ENCODE peak calls at places on chromosomes 5 and 9, in six cellular contexts. E is type B pancreatic cell, X is cardiac muscle cell, G is RWPE2, J is SK-N-SH, S is mucosa of descending colon. B is an unnamed sample.

GRCh38 chr9:99134893-99135341 is 30.0 kb downstream of the TGFBR1 start:
- DNase-seq in E (no peak), X (no peak), G (no peak), J (no peak), S (no peak), B (peak; percentile 74)

GRCh38 chr9:21789541-21790037 is 12.8 kb upstream of the MTAP start:
- DNase-seq in E (no peak), X (peak; percentile 83), G (no peak), J (peak; percentile 34), S (peak; percentile 77), B (peak; percentile 84)

GRCh38 chr5:21649969-21650368 is 1203.2 kb downstream of the CDH12 start:
- DNase-seq in E (no peak), X (no peak), G (no peak), J (no peak), S (no peak), B (no peak)

GRCh38 chr5:115179959-115180709 is 10.4 kb upstream of the TRIM36 start:
- DNase-seq in E (peak; percentile 80), X (peak; percentile 70), G (no peak), J (peak; percentile 94), S (peak; percentile 52), B (no peak)

GRCh38 chr9:14846871-14847311 is 63.3 kb downstream of the FREM1 start:
- DNase-seq in E (peak; percentile 71), X (peak; percentile 66), G (no peak), J (peak; percentile 75), S (peak; percentile 73), B (peak; percentile 1)

GRCh38 chr9:69744688-69745380 is 15.0 kb downstream of the PTAR1 start:
- DNase-seq in E (no peak), X (no peak), G (no peak), J (no peak), S (no peak), B (no peak)

GRCh38 chr5:55855509-55855908 is 4.4 kb downstream of the IL31RA start:
- DNase-seq in E (no peak), X (no peak), G (no peak), J (no peak), S (no peak), B (no peak)

GRCh38 chr9:122800066-122801060 is at the start of gene OR1K1:
- DNase-seq in E (no peak), X (no peak), G (no peak), J (no peak), S (no peak), B (no peak)

GRCh38 chr9:81634915-81635516 is 54.3 kb downstream of the TLE1 start:
- DNase-seq in E (no peak), X (no peak), G (no peak), J (no peak), S (no peak), B (no peak)

GRCh38 chr5:164277720-164278119 is 772.3 kb downstream of the MAT2B start:
- DNase-seq in E (no peak), X (no peak), G (no peak), J (no peak), S (no peak), B (no peak)

GRCh38 chr9:69180670-69181069 is 6.6 kb downstream of the TJP2 start:
- DNase-seq in E (no peak), X (no peak), G (peak; percentile 91), J (peak; percentile 74), S (peak; percentile 22), B (peak; percentile 92)

GRCh38 chr9:126630458-126631237 is 16.9 kb downstream of the LMX1B start:
- DNase-seq in E (no peak), X (no peak), G (no peak), J (no peak), S (no peak), B (no peak)

GRCh38 chr5:179680780-179681411 is at the start of gene CBY3:
- DNase-seq in E (no peak), X (no peak), G (no peak), J (no peak), S (no peak), B (no peak)

GRCh38 chr5:139022528-139022927 is 147.4 kb upstream of the LRRTM2 start:
- DNase-seq in E (no peak), X (no peak), G (no peak), J (no peak), S (no peak), B (no peak)

GRCh38 chr5:88889165-88890069 is 6.4 kb upstream of the MEF2C start:
- DNase-seq in E (peak; percentile 70), X (peak; percentile 71), G (no peak), J (peak; percentile 70), S (peak; percentile 48), B (no peak)

GRCh38 chr9:76181020-76181641 is 213.1 kb downstream of the RFK start:
- DNase-seq in E (no peak), X (no peak), G (no peak), J (no peak), S (no peak), B (no peak)

GRCh38 chr5:25009063-25009462 is 364.3 kb upstream of the CDH10 start:
- DNase-seq in E (no peak), X (no peak), G (no peak), J (no peak), S (no peak), B (no peak)

GRCh38 chr9:16134351-16134750 is 581.5 kb downstream of the CCDC171 start:
- DNase-seq in E (no peak), X (no peak), G (no peak), J (no peak), S (no peak), B (no peak)

GRCh38 chr5:124583469-124584350 is 162.7 kb downstream of the ZNF608 start:
- DNase-seq in E (no peak), X (no peak), G (no peak), J (no peak), S (peak; percentile 7), B (no peak)

GRCh38 chr5:52457808-52458207 is 329.9 kb upstream of the ITGA1 start:
- DNase-seq in E (no peak), X (no peak), G (no peak), J (peak; percentile 11), S (no peak), B (no peak)

GRCh38 chr5:107301959-107302840 is 368.5 kb downstream of the EFNA5 start:
- DNase-seq in E (no peak), X (no peak), G (no peak), J (no peak), S (no peak), B (no peak)

GRCh38 chr9:82912639-82913038 is 150.3 kb downstream of the RASEF start:
- DNase-seq in E (no peak), X (no peak), G (no peak), J (no peak), S (no peak), B (no peak)

GRCh38 chr9:86675805-86676204 is 271.5 kb downstream of the GAS1 start:
- DNase-seq in E (no peak), X (no peak), G (no peak), J (no peak), S (no peak), B (no peak)

GRCh38 chr5:178542455-178542854 is 47.7 kb downstream of the COL23A1 start:
- DNase-seq in E (no peak), X (peak; percentile 83), G (no peak), J (no peak), S (no peak), B (no peak)

GRCh38 chr5:109195667-109196066 is 214.1 kb downstream of the PJA2 start:
- DNase-seq in E (no peak), X (no peak), G (no peak), J (no peak), S (no peak), B (no peak)

GRCh38 chr9:135307314-135307713 is 172.3 kb upstream of the PPP1R26 start:
- DNase-seq in E (peak; percentile 20), X (no peak), G (no peak), J (no peak), S (no peak), B (no peak)

GRCh38 chr5:126995039-126995438 is 35.3 kb downstream of the MARCHF3 start:
- DNase-seq in E (no peak), X (no peak), G (no peak), J (no peak), S (no peak), B (no peak)

GRCh38 chr9:28249424-28249823 is 676.1 kb upstream of the C9orf72 start:
- DNase-seq in E (no peak), X (no peak), G (no peak), J (no peak), S (no peak), B (no peak)

GRCh38 chr5:151180291-151180690 is 22.7 kb upstream of the ANXA6 start:
- DNase-seq in E (no peak), X (no peak), G (no peak), J (no peak), S (no peak), B (no peak)
- TF ChIP-seq CTCF in E (no peak), X (no peak), G (no peak), J (no peak), S (no peak), B (no peak)

DNA sequence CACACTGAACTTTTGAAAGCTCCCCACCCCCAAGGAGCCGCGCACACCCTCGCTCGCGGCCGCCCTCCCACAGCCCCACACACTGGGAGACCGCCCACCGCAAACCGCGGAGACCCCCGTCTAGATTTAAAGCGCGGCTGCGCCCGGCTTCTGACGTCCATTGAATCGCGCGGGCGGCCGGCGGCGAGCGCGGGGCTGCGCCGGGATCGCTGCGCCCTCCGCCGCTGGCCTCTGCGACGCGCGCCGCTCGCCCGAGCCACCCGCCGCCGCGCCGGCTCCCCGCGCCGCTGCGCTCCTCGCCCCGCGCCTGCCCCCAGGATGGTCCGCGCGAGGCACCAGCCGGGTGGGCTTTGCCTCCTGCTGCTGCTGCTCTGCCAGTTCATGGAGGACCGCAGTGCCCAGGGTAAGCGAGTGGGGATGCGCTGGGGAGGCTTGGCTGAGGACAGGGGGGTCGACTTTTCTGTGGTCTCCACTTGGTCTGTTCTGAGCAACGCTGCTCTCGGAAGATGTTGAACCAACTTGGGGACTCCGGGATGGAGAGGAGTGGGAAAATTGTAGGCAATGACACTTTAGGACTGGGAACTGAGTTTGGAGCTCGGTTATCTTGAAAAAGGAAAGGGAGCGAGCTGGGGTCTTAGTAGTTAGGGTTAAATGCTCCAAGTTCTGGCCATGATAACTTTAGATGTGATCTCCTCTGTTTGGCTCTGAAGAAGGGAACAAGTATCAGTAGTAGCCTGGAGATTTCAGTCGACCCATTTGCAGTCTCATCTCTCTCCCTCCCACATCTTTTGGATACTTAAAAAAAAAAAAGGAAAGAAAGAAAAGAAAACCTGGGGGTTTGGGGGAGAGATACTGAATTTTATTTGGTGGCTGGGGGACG is at the start of gene FST:
- DNase-seq in E (peak; percentile 71), X (peak; percentile 81), G (no peak), J (peak; percentile 75), S (peak; percentile 7), B (no peak)
- TF ChIP-seq CTCF in E (no peak), X (no peak), G (no peak), J (no peak), S (no peak), B (no peak)

DNA sequence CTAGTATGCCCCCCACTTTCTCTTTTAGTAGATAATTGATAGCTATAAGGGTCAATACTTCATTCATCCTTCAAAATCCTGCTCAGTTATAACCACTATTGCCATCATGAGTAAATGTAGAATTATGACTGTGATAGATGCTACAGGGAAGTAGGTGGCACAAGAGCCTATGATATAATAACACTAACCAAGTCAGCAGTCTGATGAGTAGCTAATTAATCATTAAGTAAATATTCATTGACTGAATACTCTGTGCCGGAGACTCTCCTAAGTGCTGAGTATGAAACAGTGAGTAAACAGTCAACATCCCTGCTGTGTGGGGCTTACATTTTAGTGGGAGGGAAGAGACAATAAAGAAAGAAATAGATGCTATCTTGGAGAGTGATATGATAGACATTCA is 430.3 kb upstream of the ZNF462 start:
- DNase-seq in E (no peak), X (no peak), G (no peak), J (no peak), S (no peak), B (no peak)
- TF ChIP-seq CTCF in E (no peak), X (no peak), G (peak; percentile 30), J (no peak), S (no peak), B (no peak)

GRCh38 chr9:121055642-121056143 is 5.6 kb upstream of the C5 start:
- DNase-seq in E (no peak), X (no peak), G (no peak), J (no peak), S (no peak), B (no peak)
- TF ChIP-seq CTCF in E (peak; percentile 55), X (peak; percentile 34), G (peak; percentile 24), J (no peak), S (no peak), B (peak; percentile 16)